ENCODE peak calls at places on chromosomes 6 and 20, in four cellular contexts. One of them, this sample, is unnamed.
A peak's percentile ranks its signal among the peaks of the same experiment; 100 is the strongest.

GRCh38 chr20:54047741-54048140 is 22.7 kb downstream of the BCAS1 start:
- DNase-seq in mesendoderm: no peak
- DNase-seq in H1: no peak
- DNase-seq in H9: no peak
- DNase-seq in this sample: no peak

GRCh38 chr6:25963426-25964123 is 973 bp downstream of the TRIM38 start:
- DNase-seq in H9: peak; percentile 64
- DNase-seq in H1: peak; percentile 49
- DNase-seq in mesendoderm: peak; percentile 87
- DNase-seq in this sample: peak; percentile 16

GRCh38 chr6:31399589-31400466 is 3.6 kb upstream of the MICA start:
- DNase-seq in H9: peak; percentile 78
- DNase-seq in mesendoderm: peak; percentile 92
- DNase-seq in H1: peak; percentile 87
- DNase-seq in this sample: peak; percentile 80

GRCh38 chr6:9540534-9541126 is 874.2 kb downstream of the TFAP2A start:
- DNase-seq in H1: no peak
- DNase-seq in mesendoderm: peak; percentile 50
- DNase-seq in H9: no peak
- DNase-seq in this sample: peak; percentile 67

GRCh38 chr6:134436281-134436815 is 118.4 kb upstream of the SGK1 start:
- DNase-seq in H1: no peak
- DNase-seq in H9: no peak
- DNase-seq in mesendoderm: peak; percentile 74
- DNase-seq in this sample: peak; percentile 99

GRCh38 chr6:87430499-87430898 is 22.7 kb downstream of the CFAP206 start:
- DNase-seq in H9: no peak
- DNase-seq in mesendoderm: no peak
- DNase-seq in H1: no peak
- DNase-seq in this sample: no peak

GRCh38 chr20:25699914-25700313 is 3.3 kb upstream of the ZNF337 start:
- DNase-seq in H1: no peak
- DNase-seq in H9: no peak
- DNase-seq in mesendoderm: no peak
- DNase-seq in this sample: no peak

GRCh38 chr6:43770417-43771209 is 602 bp downstream of the VEGFA start:
- DNase-seq in H9: no peak
- DNase-seq in mesendoderm: peak; percentile 75
- DNase-seq in H1: peak; percentile 84
- DNase-seq in this sample: peak; percentile 69

GRCh38 chr6:118724211-118724610 is 72.8 kb upstream of the CEP85L start:
- DNase-seq in H1: no peak
- DNase-seq in H9: no peak
- DNase-seq in mesendoderm: no peak
- DNase-seq in this sample: peak; percentile 60

GRCh38 chr6:16466778-16467177 is 228.4 kb downstream of the GMPR start:
- DNase-seq in H1: no peak
- DNase-seq in mesendoderm: no peak
- DNase-seq in H9: no peak
- DNase-seq in this sample: no peak

GRCh38 chr6:90729057-90729456 is 142.2 kb upstream of the MAP3K7 start:
- DNase-seq in H1: no peak
- DNase-seq in H9: no peak
- DNase-seq in mesendoderm: no peak
- DNase-seq in this sample: no peak

GRCh38 chr6:22099923-22100322 is 196.9 kb downstream of the PRL start:
- DNase-seq in H9: no peak
- DNase-seq in mesendoderm: no peak
- DNase-seq in H1: no peak
- DNase-seq in this sample: no peak
- H3K56ac ChIP-seq in H9: no peak overlapping the region
- H3K56ac ChIP-seq in mesendoderm: no peak overlapping the region
- H3K56ac ChIP-seq in H1: no peak overlapping the region
- H3K56ac ChIP-seq in this sample: no peak overlapping the region

DNA sequence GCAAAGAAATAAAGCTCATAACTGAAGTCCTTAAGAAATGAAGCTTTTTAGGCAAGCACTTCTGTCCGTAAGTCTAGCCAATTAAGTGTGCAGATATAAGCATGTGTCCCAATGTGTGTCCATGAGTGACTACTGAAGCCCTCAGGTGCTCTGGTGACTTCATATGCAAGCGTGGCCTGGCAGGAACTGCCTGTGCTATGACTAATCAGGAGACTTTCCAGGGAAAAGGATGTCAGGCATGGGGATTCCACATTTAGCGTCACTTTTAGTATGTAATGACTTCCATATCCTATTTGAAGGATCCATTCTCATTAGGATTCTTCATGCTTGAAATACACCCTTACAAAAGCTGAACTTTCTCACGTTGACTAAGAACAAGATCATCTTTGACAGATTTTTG is 418.3 kb downstream of the CDKAL1 start:
- DNase-seq in mesendoderm: peak; percentile 82
- DNase-seq in H9: peak; percentile 27
- DNase-seq in H1: no peak
- DNase-seq in this sample: peak; percentile 83
- H3K27ac ChIP-seq in mesendoderm: no peak overlapping the region
- H3K27ac ChIP-seq in H9: peak overlapping the region; percentile 59
- H3K27ac ChIP-seq in H1: no peak overlapping the region
- H3K27ac ChIP-seq in this sample: no peak overlapping the region

DNA sequence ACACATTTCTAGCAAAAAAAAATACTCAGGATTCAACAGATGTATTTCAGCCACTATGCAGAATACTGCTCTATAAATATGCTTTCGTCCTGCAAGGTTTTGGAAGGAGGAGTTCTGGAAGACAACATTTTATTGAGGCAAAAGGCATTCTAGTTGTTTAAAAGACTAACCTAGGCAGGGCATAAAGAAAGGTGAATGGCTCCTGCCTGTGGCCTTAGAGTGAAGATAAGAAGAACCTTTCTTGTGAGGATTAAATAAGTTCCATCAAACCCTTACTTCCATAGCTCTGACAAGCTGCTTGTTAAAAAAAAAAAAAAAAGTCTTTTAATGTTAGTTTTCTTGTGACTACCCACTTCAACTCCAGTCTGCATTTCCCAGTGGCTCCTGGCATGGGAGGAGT is 139.8 kb downstream of the ADGRB3 start:
- DNase-seq in H9: no peak
- DNase-seq in mesendoderm: no peak
- DNase-seq in H1: no peak
- DNase-seq in this sample: no peak
- H3K56ac ChIP-seq in H9: no peak overlapping the region
- H3K56ac ChIP-seq in mesendoderm: no peak overlapping the region
- H3K56ac ChIP-seq in H1: no peak overlapping the region
- H3K56ac ChIP-seq in this sample: no peak overlapping the region

GRCh38 chr20:57439993-57440392 is 48.8 kb downstream of the RBM38 start:
- DNase-seq in H9: no peak
- DNase-seq in H1: no peak
- DNase-seq in mesendoderm: no peak
- DNase-seq in this sample: no peak
- H3K27ac ChIP-seq in H9: no peak overlapping the region
- H3K27ac ChIP-seq in H1: no peak overlapping the region
- H3K27ac ChIP-seq in mesendoderm: no peak overlapping the region
- H3K27ac ChIP-seq in this sample: no peak overlapping the region

GRCh38 chr6:1903780-1904493 is 294.2 kb downstream of the FOXC1 start:
- DNase-seq in mesendoderm: peak; percentile 59
- DNase-seq in H9: no peak
- DNase-seq in H1: no peak
- DNase-seq in this sample: no peak
- H3K56ac ChIP-seq in mesendoderm: peak overlapping the region; percentile 50
- H3K56ac ChIP-seq in H9: no peak overlapping the region
- H3K56ac ChIP-seq in H1: no peak overlapping the region
- H3K56ac ChIP-seq in this sample: no peak overlapping the region